ENCODE peak calls at places on chromosomes 3 and 15, in six cellular contexts. Q is lower leg skin; C is sigmoid colon; T is activated CD8-positive, alpha-beta T cell treated with anti-CD3 and anti-CD28 coated beads for 36 hours; K is CD8-positive, alpha-beta T cell; F is heart right ventricle. H is an unnamed sample.

GRCh38 chr15:29913528-29914135 is 91.4 kb upstream of the TJP1 start:
- DNase-seq in Q (no peak), C (no peak), T (no peak), K (no peak), F (no peak), H (no peak)

GRCh38 chr15:68816795-68817303 is 3.8 kb downstream of the ANP32A start:
- DNase-seq in Q (no peak), C (no peak), T (peak), K (no peak), F (peak), H (no peak)

GRCh38 chr3:100893590-100893989 is 99.6 kb downstream of the ABI3BP start:
- DNase-seq in Q (no peak), C (no peak), T (no peak), K (no peak), F (no peak), H (no peak)

GRCh38 chr3:46236294-46237054 is 5.8 kb upstream of the CCR3 start:
- DNase-seq in Q (no peak), C (no peak), T (no peak), K (no peak), F (no peak), H (no peak)

GRCh38 chr3:72694398-72694797 is 153.8 kb downstream of the SHQ1 start:
- DNase-seq in Q (no peak), C (no peak), T (no peak), K (no peak), F (no peak), H (no peak)

GRCh38 chr3:14274999-14275961 is 96.7 kb downstream of the LSM3 start:
- DNase-seq in Q (no peak), C (no peak), T (peak), K (no peak), F (no peak), H (no peak)

GRCh38 chr15:90402230-90402629 is 14.2 kb downstream of the IQGAP1 start:
- DNase-seq in Q (peak), C (peak), T (no peak), K (no peak), F (no peak), H (no peak)

GRCh38 chr3:90091557-90091956 is 984.1 kb downstream of the EPHA3 start:
- DNase-seq in Q (no peak), C (peak), T (no peak), K (no peak), F (peak), H (no peak)

GRCh38 chr15:89371145-89372044 is 36.8 kb upstream of the POLG start:
- DNase-seq in Q (no peak), C (no peak), T (no peak), K (no peak), F (no peak), H (no peak)

GRCh38 chr15:100002091-100002620 is 268.9 kb upstream of the LYSMD4 start:
- DNase-seq in Q (no peak), C (no peak), T (no peak), K (no peak), F (no peak), H (no peak)

GRCh38 chr15:73633991-73634495 is 854 bp upstream of the NPTN start:
- DNase-seq in Q (peak), C (no peak), T (no peak), K (no peak), F (no peak), H (no peak)

GRCh38 chr15:93213281-93213680 is 124.3 kb upstream of the RGMA start:
- DNase-seq in Q (no peak), C (no peak), T (no peak), K (no peak), F (peak), H (no peak)

GRCh38 chr3:32842531-32842931 is 24.7 kb downstream of the TRIM71 start:
- DNase-seq in Q (no peak), C (no peak), T (no peak), K (no peak), F (no peak), H (no peak)

GRCh38 chr3:125107861-125108567 is 52.2 kb upstream of the HEG1 start:
- DNase-seq in Q (no peak), C (no peak), T (no peak), K (no peak), F (no peak), H (no peak)

GRCh38 chr3:159732172-159733111 is 256.2 kb upstream of the IL12A start:
- DNase-seq in Q (no peak), C (no peak), T (no peak), K (no peak), F (no peak), H (no peak)

GRCh38 chr3:99929409-99930139 is 111.9 kb downstream of the CMSS1 start:
- DNase-seq in Q (peak), C (peak), T (no peak), K (no peak), F (peak), H (no peak)

GRCh38 chr3:124296416-124296815 is 304.5 kb upstream of the ROPN1 start:
- DNase-seq in Q (no peak), C (no peak), T (no peak), K (no peak), F (no peak), H (no peak)

GRCh38 chr3:184756151-184756681 is 44.4 kb upstream of the MAGEF1 start:
- DNase-seq in Q (no peak), C (no peak), T (no peak), K (no peak), F (no peak), H (no peak)

GRCh38 chr3:157585386-157585785 is 82.2 kb upstream of the VEPH1 start:
- DNase-seq in Q (no peak), C (no peak), T (no peak), K (no peak), F (no peak), H (no peak)

GRCh38 chr3:59425942-59426341 is 376.1 kb upstream of the CFAP20DC start:
- DNase-seq in Q (no peak), C (no peak), T (peak), K (no peak), F (no peak), H (no peak)

GRCh38 chr3:101464235-101464634 is 48.8 kb downstream of the SENP7 start:
- DNase-seq in Q (no peak), C (no peak), T (no peak), K (no peak), F (no peak), H (no peak)

GRCh38 chr3:70832811-70833509 is 520.5 kb upstream of the MDFIC2 start:
- DNase-seq in Q (no peak), C (no peak), T (no peak), K (no peak), F (no peak), H (no peak)

GRCh38 chr3:13509816-13510192 is 29.7 kb downstream of the HDAC11 start:
- DNase-seq in Q (no peak), C (no peak), T (no peak), K (no peak), F (no peak), H (no peak)

GRCh38 chr15:23437673-23438072 is 9.4 kb downstream of the GOLGA6L2 start:
- DNase-seq in Q (no peak), C (no peak), T (no peak), K (no peak), F (no peak), H (no peak)

GRCh38 chr15:55552926-55553325 is 35.2 kb downstream of the PYGO1 start:
- DNase-seq in Q (no peak), C (no peak), T (no peak), K (no peak), F (peak), H (no peak)

GRCh38 chr3:197504239-197505191 is 51.3 kb downstream of the BDH1 start:
- DNase-seq in Q (no peak), C (no peak), T (no peak), K (no peak), F (no peak), H (no peak)

GRCh38 chr3:33167716-33168339 is 50.8 kb downstream of the SUSD5 start:
- DNase-seq in Q (no peak), C (no peak), T (no peak), K (no peak), F (no peak), H (no peak)

GRCh38 chr3:71006810-71007785 is 576.4 kb downstream of the FOXP1 start:
- DNase-seq in Q (no peak), C (no peak), T (no peak), K (no peak), F (no peak), H (no peak)

GRCh38 chr3:24096695-24097290 is 151.7 kb downstream of the NR1D2 start:
- DNase-seq in Q (no peak), C (no peak), T (no peak), K (no peak), F (no peak), H (no peak)

GRCh38 chr15:48112242-48112641 is 8.5 kb upstream of the SLC24A5 start:
- DNase-seq in Q (no peak), C (no peak), T (peak), K (no peak), F (no peak), H (no peak)

GRCh38 chr15:40968290-40969085 is 15.2 kb downstream of the CHAC1 start:
- DNase-seq in Q (no peak), C (peak), T (no peak), K (no peak), F (no peak), H (no peak)

DNA sequence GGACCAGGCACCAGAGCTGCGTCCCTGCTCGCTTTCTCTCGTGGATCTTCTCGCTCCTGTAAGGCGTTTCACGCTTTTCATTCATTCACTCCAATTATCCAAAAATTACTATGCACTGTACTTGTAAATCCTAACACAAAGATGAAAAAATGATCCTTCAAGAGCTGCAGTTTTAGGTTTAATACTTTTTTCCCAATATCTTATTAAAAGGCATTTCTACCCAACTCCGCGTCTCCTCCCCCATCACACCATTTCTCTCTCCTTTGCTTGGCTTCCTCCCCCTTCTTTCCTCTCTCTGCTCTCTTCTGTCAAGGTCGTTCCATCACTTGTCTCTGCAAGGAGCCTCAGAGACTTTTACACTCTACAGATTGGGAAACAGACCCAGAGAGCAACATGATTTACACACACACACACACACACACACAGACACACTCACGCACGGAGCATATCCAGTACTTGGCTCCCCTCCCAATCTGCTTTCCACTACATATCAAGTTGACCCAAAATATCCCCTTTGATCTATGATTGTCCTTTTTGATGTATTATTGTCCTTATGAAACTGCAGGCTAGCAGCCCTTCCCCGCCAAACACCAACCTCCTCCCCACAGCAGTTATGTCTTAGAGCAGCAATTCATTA is 476 bp upstream of the CLDN1 start:
- DNase-seq in Q (no peak), C (no peak), T (no peak), K (no peak), F (no peak), H (no peak)
- TF ChIP-seq CTCF in Q (no peak), C (no peak), T (peak), K (peak), F (no peak), H (no peak)

GRCh38 chr3:135416182-135416581 is 549.3 kb upstream of the PPP2R3A start:
- DNase-seq in Q (no peak), C (no peak), T (no peak), K (no peak), F (no peak), H (no peak)
- TF ChIP-seq CTCF in Q (no peak), C (no peak), T (no peak), K (no peak), F (no peak), H (no peak)

DNA sequence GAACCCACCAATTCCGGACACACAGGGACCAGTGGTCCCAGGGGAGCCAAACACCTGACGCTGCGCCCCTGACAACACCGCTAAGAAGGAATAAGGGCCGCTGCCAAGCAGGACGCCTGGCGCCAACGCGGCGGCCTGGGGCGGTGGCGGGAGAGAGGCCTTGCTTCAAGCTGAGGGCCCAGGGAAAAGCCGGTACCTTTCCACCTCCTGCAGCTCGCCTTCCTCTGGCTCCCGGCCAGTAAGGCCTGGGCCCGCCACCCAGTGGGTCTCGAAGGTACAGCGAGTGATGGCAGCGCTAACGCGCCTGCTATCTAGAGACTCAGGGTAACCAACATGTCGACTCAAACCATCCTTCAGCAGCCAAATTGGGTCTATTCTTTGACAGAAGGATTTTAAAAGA is 1074.1 kb downstream of the SI start:
- DNase-seq in Q (no peak), C (no peak), T (no peak), K (no peak), F (no peak), H (no peak)
- TF ChIP-seq CTCF in Q (no peak), C (no peak), T (no peak), K (no peak), F (no peak), H (no peak)

DNA sequence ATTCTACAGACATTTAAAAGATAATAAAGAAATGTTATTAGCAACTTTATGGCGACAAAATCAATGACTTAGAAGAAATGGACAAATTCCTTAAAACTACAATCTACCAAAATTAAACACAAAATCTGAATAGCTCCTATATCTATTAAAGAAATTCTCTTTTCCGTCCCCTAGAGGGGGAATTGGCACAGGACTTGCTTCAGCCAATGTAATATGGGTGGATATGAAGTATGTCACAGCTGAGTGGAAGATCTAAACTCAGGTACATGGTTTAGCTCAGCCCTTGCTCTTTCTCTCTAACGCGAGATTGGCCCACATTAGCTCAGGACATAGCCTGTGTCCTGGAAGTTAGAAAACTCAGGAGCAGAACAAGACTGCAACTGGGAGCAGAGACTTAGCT is 79.3 kb downstream of the DNAH12 start:
- DNase-seq in Q (no peak), C (no peak), T (no peak), K (no peak), F (no peak), H (no peak)
- TF ChIP-seq CTCF in Q (no peak), C (no peak), T (no peak), K (no peak), F (no peak), H (no peak)

GRCh38 chr3:54659347-54659746 is 268.5 kb downstream of the LRTM1 start:
- DNase-seq in Q (no peak), C (no peak), T (no peak), K (no peak), F (no peak), H (no peak)

GRCh38 chr3:54654776-54655175 is 273.1 kb downstream of the LRTM1 start:
- DNase-seq in Q (no peak), C (no peak), T (no peak), K (no peak), F (no peak), H (no peak)

GRCh38 chr3:54649551-54649950 is 278.3 kb downstream of the LRTM1 start:
- DNase-seq in Q (no peak), C (no peak), T (no peak), K (no peak), F (no peak), H (no peak)

GRCh38 chr3:54653456-54654195 is 274.2 kb downstream of the LRTM1 start:
- DNase-seq in Q (no peak), C (no peak), T (no peak), K (no peak), F (no peak), H (no peak)
- TF ChIP-seq CTCF in Q (no peak), C (no peak), T (no peak), K (no peak), F (no peak), H (no peak)

DNA sequence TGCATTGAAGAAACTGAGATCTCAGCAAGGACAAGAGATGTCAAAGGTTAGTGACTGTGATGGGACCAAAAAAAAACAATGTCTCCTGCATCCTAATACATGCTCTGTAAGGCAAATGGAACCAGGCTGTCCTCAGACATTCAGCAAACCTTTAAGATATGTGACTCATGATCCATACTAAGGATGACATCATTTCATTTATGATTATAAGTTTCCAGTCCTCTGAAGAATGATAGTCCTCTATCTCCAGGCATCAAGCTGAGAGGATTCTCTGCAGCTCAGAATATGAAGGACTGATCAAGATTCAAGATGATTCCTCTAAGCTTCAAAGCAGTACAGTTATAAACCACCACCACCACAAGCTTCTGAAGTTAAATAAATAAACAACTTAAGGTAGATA is 47.6 kb downstream of the SSR3 start:
- DNase-seq in Q (no peak), C (no peak), T (no peak), K (no peak), F (no peak), H (no peak)
- TF ChIP-seq CTCF in Q (no peak), C (no peak), T (no peak), K (no peak), F (no peak), H (no peak)

DNA sequence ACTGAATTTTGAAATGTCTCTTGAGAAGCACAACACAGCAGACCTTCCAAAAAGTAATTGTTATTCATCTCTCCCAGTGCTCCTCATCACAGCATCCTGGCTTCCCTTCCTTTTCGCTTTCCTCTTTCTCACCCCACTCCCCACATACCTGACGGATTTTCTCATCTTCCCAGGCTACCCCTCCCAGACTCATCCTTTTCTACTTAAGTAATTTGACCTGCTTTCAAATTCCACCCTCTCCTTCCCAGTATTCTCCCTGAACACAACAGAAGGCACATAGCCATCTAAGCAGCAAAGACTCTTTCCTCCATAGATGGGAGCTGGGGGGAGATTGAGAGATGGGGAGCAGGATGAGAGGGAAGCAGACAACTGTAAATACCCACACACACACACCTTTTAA is 187.1 kb upstream of the STT3B start:
- DNase-seq in Q (no peak), C (no peak), T (no peak), K (no peak), F (no peak), H (no peak)
- TF ChIP-seq CTCF in Q (no peak), C (no peak), T (no peak), K (no peak), F (no peak), H (no peak)

H was measured in omental fat pad.